ENCODE peak calls at places on chromosomes 5 and 9, in eight cellular contexts. G is nucleus accumbens, D is caudate nucleus, W is T-cell, J is GDM1, T is GOT3, N is lower lobe of right lung, K is spleen. E is an unnamed sample.

GRCh38 chr9:4829956-4830355 is 37.2 kb downstream of the RCL1 start:
- DNase-seq in D (no peak), N (no peak), J (no peak), K (no peak), W (no peak), G (no peak), T (no peak), E (no peak)

GRCh38 chr5:172806897-172807672 is 27.0 kb upstream of the ERGIC1 start:
- DNase-seq in W (peak), G (peak), K (peak), N (peak), J (peak), T (no peak), D (peak), E (peak)

GRCh38 chr5:153816870-153817269 is 221.8 kb downstream of the FAM114A2 start:
- DNase-seq in T (no peak), W (no peak), N (no peak), J (no peak), G (no peak), K (no peak), D (no peak), E (no peak)

GRCh38 chr9:69249337-69249736 is 75.3 kb downstream of the TJP2 start:
- DNase-seq in D (no peak), N (no peak), K (no peak), W (no peak), T (no peak), J (peak), G (no peak), E (no peak)

GRCh38 chr5:126414874-126415502 is 8.2 kb upstream of the GRAMD2B start:
- DNase-seq in K (no peak), J (no peak), W (no peak), T (no peak), G (no peak), N (no peak), D (no peak), E (no peak)

GRCh38 chr5:159582756-159583523 is 252.7 kb upstream of the IL12B start:
- DNase-seq in G (no peak), D (no peak), W (no peak), N (no peak), T (no peak), K (no peak), J (no peak), E (no peak)

GRCh38 chr5:81749186-81749561 is 1.7 kb downstream of the SSBP2 start:
- DNase-seq in K (no peak), J (no peak), N (no peak), D (no peak), W (no peak), T (no peak), G (no peak), E (no peak)

GRCh38 chr5:1962619-1963355 is 80.1 kb upstream of the IRX4 start:
- DNase-seq in W (no peak), N (no peak), T (no peak), G (no peak), D (no peak), K (no peak), J (no peak), E (no peak)

GRCh38 chr5:94893404-94894145 is 275.1 kb downstream of the SLF1 start:
- DNase-seq in T (no peak), N (no peak), G (no peak), W (no peak), D (no peak), K (no peak), J (no peak), E (no peak)

GRCh38 chr5:59562756-59563389 is 330.7 kb downstream of the PDE4D start:
- DNase-seq in D (no peak), J (no peak), W (no peak), K (peak), T (no peak), G (no peak), N (peak), E (peak)

GRCh38 chr9:1458503-1458902 is 408.3 kb downstream of the DMRT2 start:
- DNase-seq in N (no peak), J (no peak), D (no peak), T (no peak), G (no peak), W (no peak), K (no peak), E (no peak)

GRCh38 chr5:149456597-149457392 is 77.7 kb upstream of the IL17B start:
- DNase-seq in N (no peak), J (no peak), W (no peak), K (no peak), T (no peak), G (no peak), D (no peak), E (no peak)